ENCODE peak calls at places on chromosomes 16 and 17, in seven cellular contexts. One of them, this sample, is unnamed.

GRCh38 chr17:39787038-39787437 is 49.3 kb downstream of the GRB7 start:
- DNase-seq in heart right ventricle: no peak
- DNase-seq in testis: no peak
- DNase-seq in GM20000: no peak
- DNase-seq in GM04504: no peak
- DNase-seq in Right ventricle myocardium inferior: no peak
- DNase-seq in activated T-helper 1 cell treated with Interleukin-2 at 50 U/mL for 16 hours: no peak
- DNase-seq in this sample: no peak

GRCh38 chr17:63116228-63116627 is 150.2 kb downstream of the TANC2 start:
- DNase-seq in GM04504: no peak
- DNase-seq in activated T-helper 1 cell treated with Interleukin-2 at 50 U/mL for 16 hours: no peak
- DNase-seq in heart right ventricle: no peak
- DNase-seq in testis: no peak
- DNase-seq in Right ventricle myocardium inferior: no peak
- DNase-seq in GM20000: no peak
- DNase-seq in this sample: no peak

GRCh38 chr16:2429771-2430663 is 770 bp downstream of the CCNF start:
- DNase-seq in GM20000: peak
- DNase-seq in activated T-helper 1 cell treated with Interleukin-2 at 50 U/mL for 16 hours: no peak
- DNase-seq in testis: peak
- DNase-seq in GM04504: no peak
- DNase-seq in Right ventricle myocardium inferior: no peak
- DNase-seq in heart right ventricle: no peak
- DNase-seq in this sample: no peak

GRCh38 chr17:57407287-57408063 is 151.2 kb downstream of the MSI2 start:
- DNase-seq in activated T-helper 1 cell treated with Interleukin-2 at 50 U/mL for 16 hours: no peak
- DNase-seq in Right ventricle myocardium inferior: peak
- DNase-seq in heart right ventricle: no peak
- DNase-seq in GM04504: no peak
- DNase-seq in testis: no peak
- DNase-seq in GM20000: no peak
- DNase-seq in this sample: no peak

GRCh38 chr17:47099987-47100711 is 88.9 kb downstream of the CDC27 start:
- DNase-seq in GM04504: peak
- DNase-seq in Right ventricle myocardium inferior: peak
- DNase-seq in testis: peak
- DNase-seq in GM20000: peak
- DNase-seq in heart right ventricle: peak
- DNase-seq in activated T-helper 1 cell treated with Interleukin-2 at 50 U/mL for 16 hours: peak
- DNase-seq in this sample: peak

GRCh38 chr17:57534863-57535651 is 210.0 kb downstream of the CCDC182 start:
- DNase-seq in activated T-helper 1 cell treated with Interleukin-2 at 50 U/mL for 16 hours: no peak
- DNase-seq in GM04504: no peak
- DNase-seq in Right ventricle myocardium inferior: no peak
- DNase-seq in heart right ventricle: no peak
- DNase-seq in testis: peak
- DNase-seq in GM20000: no peak
- DNase-seq in this sample: no peak

GRCh38 chr16:72658888-72659717 is 388.8 kb downstream of the ZFHX3 start:
- DNase-seq in GM20000: no peak
- DNase-seq in Right ventricle myocardium inferior: no peak
- DNase-seq in GM04504: no peak
- DNase-seq in testis: no peak
- DNase-seq in heart right ventricle: no peak
- DNase-seq in activated T-helper 1 cell treated with Interleukin-2 at 50 U/mL for 16 hours: no peak
- DNase-seq in this sample: no peak

GRCh38 chr17:8832711-8833352 is 33.7 kb upstream of the MFSD6L start:
- DNase-seq in heart right ventricle: no peak
- DNase-seq in Right ventricle myocardium inferior: no peak
- DNase-seq in GM20000: peak
- DNase-seq in testis: peak
- DNase-seq in GM04504: no peak
- DNase-seq in activated T-helper 1 cell treated with Interleukin-2 at 50 U/mL for 16 hours: no peak
- DNase-seq in this sample: no peak

GRCh38 chr17:8681175-8681949 is 50.8 kb upstream of the MYH10 start:
- DNase-seq in activated T-helper 1 cell treated with Interleukin-2 at 50 U/mL for 16 hours: no peak
- DNase-seq in Right ventricle myocardium inferior: no peak
- DNase-seq in GM04504: peak
- DNase-seq in testis: no peak
- DNase-seq in GM20000: no peak
- DNase-seq in heart right ventricle: peak
- DNase-seq in this sample: peak

GRCh38 chr16:53207810-53208752 is 153.3 kb downstream of the CHD9 start:
- DNase-seq in activated T-helper 1 cell treated with Interleukin-2 at 50 U/mL for 16 hours: no peak
- DNase-seq in Right ventricle myocardium inferior: no peak
- DNase-seq in heart right ventricle: peak
- DNase-seq in GM20000: peak
- DNase-seq in testis: peak
- DNase-seq in GM04504: peak
- DNase-seq in this sample: peak

GRCh38 chr16:2388139-2388874 is 40.9 kb upstream of the CCNF start:
- DNase-seq in GM20000: no peak
- DNase-seq in heart right ventricle: no peak
- DNase-seq in GM04504: no peak
- DNase-seq in Right ventricle myocardium inferior: no peak
- DNase-seq in testis: no peak
- DNase-seq in activated T-helper 1 cell treated with Interleukin-2 at 50 U/mL for 16 hours: no peak
- DNase-seq in this sample: no peak

GRCh38 chr17:74466111-74466784 is at the start of gene CD300A:
- DNase-seq in heart right ventricle: peak
- DNase-seq in GM04504: no peak
- DNase-seq in GM20000: no peak
- DNase-seq in activated T-helper 1 cell treated with Interleukin-2 at 50 U/mL for 16 hours: no peak
- DNase-seq in testis: peak
- DNase-seq in Right ventricle myocardium inferior: peak
- DNase-seq in this sample: no peak

GRCh38 chr17:50266384-50267073 is 7.7 kb upstream of the TMEM92 start:
- DNase-seq in heart right ventricle: no peak
- DNase-seq in Right ventricle myocardium inferior: no peak
- DNase-seq in GM04504: peak
- DNase-seq in GM20000: peak
- DNase-seq in testis: peak
- DNase-seq in activated T-helper 1 cell treated with Interleukin-2 at 50 U/mL for 16 hours: no peak
- DNase-seq in this sample: peak

GRCh38 chr17:47287068-47287467 is 33.4 kb downstream of the ITGB3 start:
- DNase-seq in activated T-helper 1 cell treated with Interleukin-2 at 50 U/mL for 16 hours: no peak
- DNase-seq in heart right ventricle: no peak
- DNase-seq in Right ventricle myocardium inferior: no peak
- DNase-seq in GM04504: no peak
- DNase-seq in GM20000: no peak
- DNase-seq in testis: no peak
- DNase-seq in this sample: no peak